ENCODE peak calls at places on chromosomes 4 and X, in five cellular contexts. X is retina; U is effector memory CD4-positive, alpha-beta T cell; K is GM10248; Z is stimulated activated CD8-positive, alpha-beta memory T cell treated with anti-CD3 and anti-CD28 coated beads, Interleukin-7, amount 100 ng/mL, for 1 hour. L is an unnamed sample.

GRCh38 chr4:124631760-124632159 is 80.8 kb downstream of the ANKRD50 start:
- DNase-seq in X (no peak), U (no peak), K (no peak), Z (no peak), L (peak)

GRCh38 chr4:145315828-145316227 is 135.4 kb upstream of the OTUD4 start:
- DNase-seq in X (no peak), U (no peak), K (no peak), Z (no peak), L (no peak)

GRCh38 chr4:16692493-16692892 is 206.0 kb downstream of the LDB2 start:
- DNase-seq in X (no peak), U (no peak), K (no peak), Z (no peak), L (no peak)

GRCh38 chrX:1041051-1041450 is 171.4 kb downstream of the CRLF2 start:
- DNase-seq in X (no peak), U (no peak), K (no peak), Z (no peak), L (no peak)

GRCh38 chrX:69613946-69614345 is 2.0 kb upstream of the EDA start:
- DNase-seq in X (no peak), U (no peak), K (no peak), Z (no peak), L (no peak)

GRCh38 chr4:142405021-142405991 is 440.8 kb downstream of the INPP4B start:
- DNase-seq in X (peak), U (peak), K (no peak), Z (no peak), L (peak)

GRCh38 chr4:128462104-128462783 is 174.6 kb upstream of the PGRMC2 start:
- DNase-seq in X (no peak), U (no peak), K (no peak), Z (no peak), L (no peak)

GRCh38 chrX:16712116-16712824 is at the start of gene CTPS2:
- DNase-seq in X (peak), U (peak), K (peak), Z (peak), L (peak)

GRCh38 chr4:8330821-8331566 is 61.4 kb downstream of the HTRA3 start:
- DNase-seq in X (no peak), U (no peak), K (no peak), Z (no peak), L (no peak)

GRCh38 chrX:153673398-153674218 is at the start of gene PNCK:
- DNase-seq in X (no peak), U (no peak), K (no peak), Z (no peak), L (peak)

GRCh38 chr4:96145671-96146070 is 305.8 kb downstream of the PDHA2 start:
- DNase-seq in X (no peak), U (no peak), K (no peak), Z (no peak), L (no peak)

GRCh38 chr4:137310156-137310555 is 222.1 kb downstream of the PCDH18 start:
- DNase-seq in X (no peak), U (no peak), K (no peak), Z (no peak), L (no peak)

GRCh38 chrX:45767021-45767491 is 566.4 kb upstream of the DIPK2B start:
- DNase-seq in X (no peak), U (no peak), K (no peak), Z (no peak), L (no peak)

GRCh38 chrX:150449313-150449712 is 86.2 kb downstream of the MAMLD1 start:
- DNase-seq in X (no peak), U (no peak), K (no peak), Z (no peak), L (no peak)

GRCh38 chrX:40207626-40208025 is 109.9 kb upstream of the BCOR start:
- DNase-seq in X (no peak), U (no peak), K (no peak), Z (no peak), L (no peak)

GRCh38 chr4:74983229-74983628 is 50.3 kb downstream of the PARM1 start:
- DNase-seq in X (no peak), U (no peak), K (no peak), Z (no peak), L (no peak)

GRCh38 chr4:24754586-24754985 is 40.8 kb upstream of the SOD3 start:
- DNase-seq in X (no peak), U (no peak), K (no peak), Z (no peak), L (no peak)

GRCh38 chrX:153780678-153781427 is at the start of gene SRPK3:
- DNase-seq in X (no peak), U (no peak), K (no peak), Z (no peak), L (peak)

GRCh38 chr4:128302775-128303174 is 15.2 kb upstream of the PGRMC2 start:
- DNase-seq in X (no peak), U (no peak), K (no peak), Z (no peak), L (no peak)

GRCh38 chr4:112589207-112589606 is 47.5 kb downstream of the ZGRF1 start:
- DNase-seq in X (no peak), U (no peak), K (no peak), Z (no peak), L (no peak)

GRCh38 chr4:140078366-140078765 is 75.6 kb downstream of the MAML3 start:
- DNase-seq in X (peak), U (no peak), K (no peak), Z (no peak), L (peak)

GRCh38 chr4:5366421-5366820 is 315.1 kb downstream of the STK32B start:
- DNase-seq in X (no peak), U (no peak), K (no peak), Z (no peak), L (no peak)

GRCh38 chr4:21113496-21114213 is 413.4 kb downstream of the PACRGL start:
- DNase-seq in X (no peak), U (no peak), K (no peak), Z (no peak), L (no peak)

GRCh38 chr4:91914176-91914804 is 389.5 kb upstream of the GRID2 start:
- DNase-seq in X (no peak), U (no peak), K (no peak), Z (no peak), L (no peak)

GRCh38 chr4:30720656-30721352 is 635 bp downstream of the PCDH7 start:
- DNase-seq in X (peak), U (no peak), K (peak), Z (no peak), L (peak)

GRCh38 chr4:121726642-121727268 is 30.0 kb upstream of the ANXA5 start:
- DNase-seq in X (peak), U (no peak), K (peak), Z (no peak), L (no peak)

GRCh38 chr4:34935739-34936138 is 1308.6 kb downstream of the ARAP2 start:
- DNase-seq in X (no peak), U (no peak), K (no peak), Z (no peak), L (no peak)

L was measured in ELF-1.